ENCODE peak calls at places on chromosome 4, in nine cellular contexts. Q is stimulated activated CD8-positive, alpha-beta memory T cell treated with anti-CD3 and anti-CD28 coated beads, Interleukin-2, amount 100 ng/mL, for 1 hour; A is CD8-positive, alpha-beta memory T cell; H is T-helper 2 cell; I is germinal center; Y is GM04503; D is NCI-H510A; G is fibroblast of lung; S is GM04504. T is an unnamed sample.

GRCh38 chr4:101102114-101102752 is 245.1 kb downstream of the PPP3CA start:
- DNase-seq in Y (peak), G (peak), S (peak), A (no peak), D (no peak), I (no peak), Q (no peak), H (no peak), T (no peak)

GRCh38 chr4:144709159-144709558 is 63.2 kb downstream of the HHIP start:
- DNase-seq in Q (no peak), S (no peak), I (no peak), Y (no peak), G (peak), A (no peak), D (no peak), H (no peak), T (no peak)

GRCh38 chr4:71472946-71473345 is 134.1 kb downstream of the SLC4A4 start:
- DNase-seq in G (peak), S (peak), A (no peak), D (no peak), H (no peak), I (no peak), Y (peak), Q (no peak), T (peak)

GRCh38 chr4:7186081-7186480 is 6.3 kb upstream of the SORCS2 start:
- DNase-seq in H (no peak), Y (no peak), S (no peak), G (no peak), I (peak), D (no peak), A (no peak), Q (no peak), T (no peak)

GRCh38 chr4:189364032-189364449 is 576.6 kb upstream of the FRG1 start:
- DNase-seq in Y (no peak), Q (no peak), I (no peak), D (no peak), S (no peak), A (no peak), G (no peak), H (no peak), T (peak)

GRCh38 chr4:108646706-108647105 is 3.7 kb upstream of the OSTC start:
- DNase-seq in G (no peak), I (no peak), Q (no peak), Y (no peak), H (no peak), A (no peak), S (no peak), D (no peak), T (no peak)

GRCh38 chr4:152024881-152025280 is 264.1 kb upstream of the GATB start:
- DNase-seq in Q (no peak), D (no peak), A (no peak), Y (no peak), S (no peak), I (no peak), H (no peak), G (no peak), T (no peak)

GRCh38 chr4:172826346-172826745 is 342.3 kb upstream of the GALNT7 start:
- DNase-seq in S (no peak), Q (no peak), Y (no peak), G (peak), A (no peak), H (no peak), I (no peak), D (no peak), T (no peak)

GRCh38 chr4:2591189-2591588 is 54.7 kb downstream of the FAM193A start:
- DNase-seq in A (no peak), G (peak), S (no peak), D (no peak), H (no peak), Y (no peak), Q (no peak), I (no peak), T (no peak)

GRCh38 chr4:3781193-3781886 is 15.2 kb downstream of the ADRA2C start:
- DNase-seq in I (no peak), G (no peak), H (no peak), S (no peak), A (no peak), Y (no peak), Q (no peak), D (no peak), T (no peak)

GRCh38 chr4:183599690-183600089 is 59.3 kb downstream of the RWDD4 start:
- DNase-seq in A (no peak), S (no peak), H (no peak), Q (no peak), Y (no peak), D (no peak), I (no peak), G (no peak), T (no peak)

GRCh38 chr4:143438710-143439109 is 74.8 kb upstream of the SMARCA5 start:
- DNase-seq in H (no peak), D (no peak), G (no peak), I (no peak), A (no peak), Q (no peak), S (no peak), Y (no peak), T (no peak)

GRCh38 chr4:53507671-53508286 is 83.5 kb downstream of the LNX1 start:
- DNase-seq in I (no peak), Y (no peak), Q (no peak), S (no peak), D (no peak), G (peak), A (no peak), H (no peak), T (no peak)

GRCh38 chr4:140884431-140885058 is 128.4 kb upstream of the TBC1D9 start:
- DNase-seq in Q (no peak), H (no peak), G (peak), I (peak), A (no peak), S (peak), D (no peak), Y (no peak), T (peak)

GRCh38 chr4:98686046-98686385 is 27.6 kb upstream of the TSPAN5 start:
- DNase-seq in Y (no peak), G (no peak), D (no peak), I (no peak), S (no peak), Q (no peak), H (no peak), A (no peak), T (no peak)

GRCh38 chr4:112287258-112287873 is 1.7 kb upstream of the TIFA start:
- DNase-seq in A (no peak), S (no peak), G (no peak), H (no peak), I (no peak), Y (no peak), D (no peak), Q (no peak), T (no peak)

GRCh38 chr4:140719022-140719421 is 37.2 kb downstream of the TBC1D9 start:
- DNase-seq in I (no peak), Q (no peak), D (no peak), A (no peak), H (no peak), Y (peak), S (no peak), G (peak), T (peak)

GRCh38 chr4:118749347-118749988 is 64.3 kb downstream of the METTL14 start:
- DNase-seq in D (no peak), I (no peak), S (no peak), G (no peak), Q (no peak), A (no peak), Y (no peak), H (no peak), T (no peak)

GRCh38 chr4:144355809-144356757 is 215.6 kb upstream of the GYPA start:
- DNase-seq in S (peak), D (no peak), Q (no peak), Y (peak), G (peak), H (no peak), A (no peak), I (no peak), T (peak)

GRCh38 chr4:7557447-7557846 is 122.7 kb upstream of the PSAPL1 start:
- DNase-seq in A (no peak), S (peak), H (no peak), G (peak), Y (peak), D (no peak), Q (no peak), I (no peak), T (peak)

GRCh38 chr4:125115941-125116340 is 198.8 kb upstream of the FAT4 start:
- DNase-seq in Y (no peak), H (no peak), S (no peak), G (peak), A (no peak), Q (no peak), D (no peak), I (no peak), T (peak)

GRCh38 chr4:89995824-89996223 is 101.2 kb downstream of the MMRN1 start:
- DNase-seq in D (no peak), G (no peak), Y (no peak), I (no peak), A (no peak), H (no peak), Q (no peak), S (no peak), T (no peak)

T was measured in trophoblast cell.